ENCODE peak calls at places on chromosomes 6 and 20, in five cellular contexts. S is SJSA1, F is adrenal gland, I is uterus, O is upper lobe of left lung. G is an unnamed sample.
A peak's percentile ranks its signal among the peaks of the same experiment; 100 is the strongest.

GRCh38 chr6:164252952-164253351 is 838.4 kb downstream of the QKI start:
- DNase-seq in S (no peak), F (no peak), I (no peak), O (no peak), G (no peak)

GRCh38 chr6:30234361-30234760 is 21.2 kb upstream of the TRIM26 start:
- DNase-seq in S (no peak), F (no peak), I (no peak), O (no peak), G (no peak)

GRCh38 chr6:158514991-158515390 is 44.9 kb upstream of the TMEM181 start:
- DNase-seq in S (peak; percentile 33), F (no peak), I (no peak), O (peak; percentile 55), G (no peak)

GRCh38 chr6:37614059-37614940 is 83.4 kb downstream of the MDGA1 start:
- DNase-seq in S (no peak), F (no peak), I (no peak), O (no peak), G (no peak)

GRCh38 chr6:33696538-33697518 is 14.7 kb downstream of the UQCC2 start:
- DNase-seq in S (peak; percentile 60), F (peak; percentile 73), I (peak; percentile 66), O (peak; percentile 52), G (no peak)

GRCh38 chr6:170279977-170280688 is 10.7 kb downstream of the DLL1 start:
- DNase-seq in S (no peak), F (peak; percentile 81), I (no peak), O (peak; percentile 92), G (peak; percentile 64)

GRCh38 chr6:91242614-91242949 is 655.7 kb upstream of the MAP3K7 start:
- DNase-seq in S (no peak), F (no peak), I (no peak), O (no peak), G (no peak)

GRCh38 chr6:142861711-142862110 is 83.3 kb downstream of the HIVEP2 start:
- DNase-seq in S (no peak), F (no peak), I (no peak), O (no peak), G (no peak)

GRCh38 chr6:56752534-56752933 is 109.8 kb upstream of the DST start:
- DNase-seq in S (no peak), F (no peak), I (no peak), O (no peak), G (no peak)

GRCh38 chr6:144585217-144585814 is 300.2 kb downstream of the UTRN start:
- DNase-seq in S (no peak), F (no peak), I (no peak), O (no peak), G (no peak)

GRCh38 chr6:166997768-166998255 is 1.4 kb upstream of the CEP43 start:
- DNase-seq in S (peak; percentile 74), F (peak; percentile 78), I (peak; percentile 30), O (no peak), G (no peak)

GRCh38 chr6:166106076-166106686 is 61.5 kb downstream of the TBXT start:
- DNase-seq in S (peak; percentile 72), F (peak; percentile 86), I (peak; percentile 74), O (no peak), G (peak; percentile 69)

GRCh38 chr20:49380245-49380875 is 102.1 kb downstream of the KCNB1 start:
- DNase-seq in S (no peak), F (no peak), I (no peak), O (no peak), G (no peak)

GRCh38 chr6:28817808-28818145 is 106.0 kb downstream of the TRIM27 start:
- DNase-seq in S (no peak), F (no peak), I (no peak), O (no peak), G (no peak)

GRCh38 chr6:30719356-30719755 is 796 bp upstream of the TUBB start:
- DNase-seq in S (no peak), F (no peak), I (no peak), O (no peak), G (no peak)

GRCh38 chr6:125942677-125943527 is 13.7 kb upstream of the HINT3 start:
- DNase-seq in S (no peak), F (no peak), I (no peak), O (no peak), G (no peak)

GRCh38 chr20:40506567-40506966 is 182.5 kb downstream of the MAFB start:
- DNase-seq in S (peak; percentile 80), F (peak; percentile 92), I (peak; percentile 63), O (peak; percentile 86), G (peak; percentile 98)

GRCh38 chr20:5353624-5354496 is 37.1 kb upstream of the PROKR2 start:
- DNase-seq in S (no peak), F (no peak), I (no peak), O (no peak), G (no peak)

GRCh38 chr6:53615633-53616449 is 49.7 kb downstream of the KLHL31 start:
- DNase-seq in S (no peak), F (no peak), I (no peak), O (no peak), G (no peak)

GRCh38 chr6:20025681-20026080 is 186.6 kb downstream of the MBOAT1 start:
- DNase-seq in S (no peak), F (no peak), I (no peak), O (no peak), G (no peak)

GRCh38 chr6:17054647-17055046 is 47.2 kb upstream of the STMND1 start:
- DNase-seq in S (no peak), F (no peak), I (no peak), O (no peak), G (no peak)

GRCh38 chr20:31713312-31714049 is 9.2 kb downstream of the BCL2L1 start:
- DNase-seq in S (peak; percentile 95), F (peak; percentile 79), I (peak; percentile 83), O (no peak), G (no peak)
- H3K4me3 ChIP-seq in S (peak overlapping the region; percentile 11), F (no peak overlapping the region), I (no peak overlapping the region), O (peak overlapping the region; percentile 1), G (peak overlapping the region; percentile 12)

DNA sequence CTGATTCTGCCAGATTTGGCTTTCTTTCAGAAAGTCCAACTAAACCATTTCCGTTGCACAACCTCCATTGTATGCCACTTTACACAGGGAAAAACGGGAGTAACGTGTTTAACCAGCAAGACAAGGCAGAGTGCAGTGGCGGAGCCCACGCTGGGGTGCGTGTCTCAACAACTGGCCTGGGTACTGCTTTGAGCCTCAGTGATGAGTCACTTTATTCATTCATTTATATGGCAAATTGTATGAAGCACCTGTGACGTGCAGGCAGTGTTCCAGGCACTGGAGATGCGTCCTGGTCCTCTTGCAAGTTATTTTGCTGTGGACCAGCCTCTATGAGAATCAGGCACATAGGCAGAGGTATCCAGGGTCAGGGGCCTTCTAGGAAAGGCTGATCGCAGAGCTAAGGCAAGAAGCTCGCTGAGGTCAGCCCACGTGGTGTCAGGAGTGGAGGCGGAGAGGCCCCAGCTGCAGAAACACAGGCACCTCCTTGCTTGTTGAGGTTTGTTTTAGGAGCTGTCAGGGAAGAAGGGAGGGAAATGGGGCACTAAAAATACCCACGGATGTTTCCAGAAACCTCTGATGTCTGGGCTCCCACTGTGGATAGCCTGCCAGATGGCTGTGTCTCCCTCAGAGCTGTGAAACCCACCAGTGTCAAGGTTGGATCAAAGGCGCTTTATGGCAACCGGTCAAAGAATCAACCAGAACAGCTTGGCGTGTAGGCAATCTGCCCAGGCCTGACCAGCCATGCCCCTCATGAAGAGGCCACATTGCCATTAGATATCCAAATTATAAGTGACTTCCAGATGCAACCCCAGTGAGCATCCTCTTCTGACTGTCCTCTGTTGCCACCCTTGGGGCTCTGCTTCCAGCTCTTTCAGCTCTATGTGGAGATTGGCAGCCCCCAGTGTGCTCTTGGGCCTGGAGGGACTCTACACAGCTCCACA is 157.2 kb downstream of the CD83 start:
- DNase-seq in S (no peak), F (no peak), I (no peak), O (peak; percentile 26), G (no peak)
- H3K4me1 ChIP-seq in S (no peaks in the 10 kb centered on the region), F (peaks cover 12% of the 10 kb centered on the region), I (peaks cover 8% of the 10 kb centered on the region), O (peaks cover 7% of the 10 kb centered on the region), G (peaks cover 11% of the 10 kb centered on the region)

GRCh38 chr20:53654932-53655674 is 61.5 kb upstream of the ZNF217 start:
- DNase-seq in S (no peak), F (peak; percentile 35), I (no peak), O (no peak), G (no peak)

GRCh38 chr20:53656653-53657288 is 63.1 kb upstream of the ZNF217 start:
- DNase-seq in S (no peak), F (no peak), I (no peak), O (no peak), G (no peak)

GRCh38 chr20:53655909-53656652 is 62.4 kb upstream of the ZNF217 start:
- DNase-seq in S (no peak), F (no peak), I (no peak), O (no peak), G (no peak)

GRCh38 chr20:53652859-53653520 is 59.4 kb upstream of the ZNF217 start:
- DNase-seq in S (no peak), F (no peak), I (no peak), O (no peak), G (no peak)

GRCh38 chr20:53652090-53652858 is 58.6 kb upstream of the ZNF217 start:
- DNase-seq in S (no peak), F (no peak), I (no peak), O (no peak), G (no peak)
- H3K4me3 ChIP-seq in S (no peak overlapping the region), F (no peak overlapping the region), I (no peak overlapping the region), O (no peak overlapping the region), G (no peak overlapping the region)

GRCh38 chr6:81997091-81997926 is 244.8 kb upstream of the TENT5A start:
- DNase-seq in S (no peak), F (no peak), I (no peak), O (no peak), G (no peak)

GRCh38 chr6:81999270-81999669 is 246.8 kb upstream of the TENT5A start:
- DNase-seq in S (no peak), F (no peak), I (no peak), O (no peak), G (no peak)

GRCh38 chr6:81996414-81996813 is 243.9 kb upstream of the TENT5A start:
- DNase-seq in S (no peak), F (no peak), I (no peak), O (no peak), G (no peak)

GRCh38 chr6:81999826-82000225 is 247.3 kb upstream of the TENT5A start:
- DNase-seq in S (no peak), F (no peak), I (no peak), O (no peak), G (no peak)

GRCh38 chr6:81998432-81998831 is 246.0 kb upstream of the TENT5A start:
- DNase-seq in S (no peak), F (no peak), I (no peak), O (no peak), G (no peak)
- H3K4me1 ChIP-seq in S (peaks cover 43% of the 10 kb centered on the region), F (no peaks in the 10 kb centered on the region), I (no peaks in the 10 kb centered on the region), O (no peaks in the 10 kb centered on the region), G (peaks cover 9% of the 10 kb centered on the region)

GRCh38 chr6:2840794-2841061 is 935 bp downstream of the SERPINB1 start:
- DNase-seq in S (no peak), F (no peak), I (no peak), O (no peak), G (no peak)
- H3K4me3 ChIP-seq in S (peak overlapping the region; percentile 45), F (peak overlapping the region; percentile 48), I (peak overlapping the region; percentile 38), O (peak overlapping the region; percentile 49), G (peak overlapping the region; percentile 74)

DNA sequence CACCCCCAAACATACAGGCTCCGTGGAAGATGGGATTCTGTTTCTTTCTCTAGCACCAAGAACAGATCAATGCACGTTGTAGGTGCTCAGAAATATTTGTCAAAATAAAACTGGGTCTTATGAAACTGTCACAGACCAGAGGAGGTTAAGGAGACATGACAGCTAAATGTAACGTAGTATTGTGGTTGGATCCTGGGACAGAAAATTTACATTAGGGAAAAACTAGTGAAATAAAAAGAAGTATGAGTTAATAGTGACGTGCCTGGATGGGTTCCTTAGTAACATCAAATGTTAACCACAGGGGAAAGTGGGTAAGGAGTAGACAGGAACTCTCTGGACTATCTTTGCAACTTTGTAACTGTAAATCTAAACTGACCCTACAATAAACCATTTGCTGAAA is 31.5 kb downstream of the NOL4L start:
- DNase-seq in S (no peak), F (no peak), I (no peak), O (no peak), G (no peak)
- H3K4me1 ChIP-seq in S (peaks cover 8% of the 10 kb centered on the region), F (peaks cover 7% of the 10 kb centered on the region), I (no peaks in the 10 kb centered on the region), O (no peaks in the 10 kb centered on the region), G (no peaks in the 10 kb centered on the region)